ENCODE peak calls at places on chromosomes 2 and 18, in four cellular contexts. F, I, Y and A are unnamed samples.

GRCh38 chr2:183927367-183928355 is 670.7 kb upstream of the ZNF804A start:
- DNase-seq in F (no peak), I (no peak), Y (peak; percentile 12), A (no peak)

GRCh38 chr2:159199751-159200465 is 86.6 kb downstream of the WDSUB1 start:
- DNase-seq in F (no peak), I (no peak), Y (peak; percentile 39), A (no peak)

GRCh38 chr2:3162442-3163077 is 215.1 kb downstream of the EIPR1 start:
- DNase-seq in F (no peak), I (no peak), Y (no peak), A (no peak)

GRCh38 chr18:12652861-12653401 is 5.0 kb downstream of the SPIRE1 start:
- DNase-seq in F (peak; percentile 87), I (no peak), Y (peak; percentile 46), A (no peak)

GRCh38 chr2:187842978-187843847 is 289.0 kb upstream of the TFPI start:
- DNase-seq in F (peak; percentile 73), I (no peak), Y (peak; percentile 78), A (no peak)

GRCh38 chr2:43154685-43155084 is 71.7 kb downstream of the ZFP36L2 start:
- DNase-seq in F (no peak), I (no peak), Y (no peak), A (no peak)

GRCh38 chr2:202267495-202267894 is 1.9 kb downstream of the NOP58 start:
- DNase-seq in F (no peak), I (no peak), Y (no peak), A (no peak)

GRCh38 chr2:64295326-64296149 is 151.3 kb upstream of the PELI1 start:
- DNase-seq in F (no peak), I (no peak), Y (no peak), A (no peak)

GRCh38 chr2:27014771-27015433 is 17.9 kb upstream of the TMEM214 start:
- DNase-seq in F (no peak), I (no peak), Y (no peak), A (no peak)

GRCh38 chr2:147366281-147366680 is 478.5 kb upstream of the ACVR2A start:
- DNase-seq in F (no peak), I (no peak), Y (no peak), A (no peak)

GRCh38 chr2:239736358-239737143 is 288.6 kb downstream of the NDUFA10 start:
- DNase-seq in F (no peak), I (no peak), Y (no peak), A (no peak)
- TF ChIP-seq CTCF in F (no peak), I (peak; percentile 24), Y (no peak), A (no peak)

DNA sequence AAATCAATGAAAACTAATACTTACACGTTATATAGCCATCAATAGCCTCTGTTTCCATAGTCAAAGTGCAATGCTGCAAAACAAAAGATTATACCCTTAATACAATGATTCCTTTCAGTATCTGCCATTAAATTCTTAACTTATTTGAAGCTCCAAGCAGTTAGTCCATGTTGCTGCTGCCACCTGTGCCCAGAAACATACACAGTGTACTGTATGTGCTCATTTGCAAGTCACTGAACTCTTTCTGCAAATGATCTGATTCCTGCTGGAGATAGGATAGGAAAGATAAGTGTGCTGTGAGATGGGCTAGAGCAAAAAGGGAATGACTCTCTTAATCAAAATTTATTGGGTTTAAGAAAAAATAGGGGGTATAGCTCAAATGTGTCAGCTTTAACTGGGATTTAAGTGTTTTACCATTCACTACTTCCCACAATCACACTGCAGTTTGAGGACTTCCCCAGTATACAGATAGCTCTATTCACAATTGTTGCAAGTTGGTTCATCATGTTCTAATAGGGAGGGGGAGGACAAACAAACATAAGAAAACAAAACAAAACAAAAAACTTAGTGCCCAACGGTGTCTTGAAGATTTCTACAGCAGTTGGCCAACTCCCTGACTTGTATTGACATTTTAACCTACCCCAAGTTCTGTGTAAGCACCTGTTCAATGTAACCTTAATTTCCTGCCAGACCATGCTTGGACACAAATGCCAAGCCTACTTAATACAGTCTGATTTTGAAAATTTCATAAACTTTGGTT is 2.7 kb downstream of the IKZF2 start:
- DNase-seq in F (no peak), I (no peak), Y (no peak), A (no peak)
- TF ChIP-seq CTCF in F (peak; percentile 10), I (no peak), Y (no peak), A (no peak)

GRCh38 chr18:26803643-26804042 is 61.9 kb downstream of the AQP4 start:
- DNase-seq in F (no peak), I (no peak), Y (no peak), A (no peak)
- TF ChIP-seq CTCF in F (no peak), I (no peak), Y (no peak), A (no peak)

DNA sequence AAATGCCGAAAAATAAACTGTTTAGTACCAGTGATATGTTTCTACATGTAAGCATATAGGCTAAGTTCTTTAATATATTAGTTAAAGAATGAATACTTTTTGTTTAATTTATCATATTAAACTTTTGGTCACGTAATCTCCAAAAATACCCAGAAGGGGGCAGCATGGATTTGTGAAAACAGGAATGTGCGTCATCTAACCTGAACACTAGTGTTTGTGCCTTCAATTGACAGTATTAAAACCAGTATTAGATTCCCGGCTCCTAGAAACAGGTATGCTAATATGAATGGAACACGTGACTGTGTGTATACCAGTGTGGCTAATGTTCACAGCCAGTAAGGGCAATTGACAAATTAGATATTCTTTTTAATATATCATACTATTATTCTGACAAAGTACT is 51.8 kb downstream of the WDR7 start:
- DNase-seq in F (peak; percentile 31), I (no peak), Y (peak; percentile 50), A (no peak)
- TF ChIP-seq CTCF in F (peak; percentile 65), I (peak; percentile 64), Y (peak; percentile 59), A (peak; percentile 76)

GRCh38 chr2:54692556-54692955 is 30.9 kb upstream of the EML6 start:
- DNase-seq in F (no peak), I (no peak), Y (no peak), A (no peak)

GRCh38 chr2:54691439-54692135 is 31.9 kb upstream of the EML6 start:
- DNase-seq in F (no peak), I (no peak), Y (no peak), A (no peak)

GRCh38 chr2:54699665-54700064 is 23.8 kb upstream of the EML6 start:
- DNase-seq in F (no peak), I (no peak), Y (no peak), A (no peak)

GRCh38 chr2:54697934-54698333 is 25.5 kb upstream of the EML6 start:
- DNase-seq in F (no peak), I (no peak), Y (no peak), A (no peak)

GRCh38 chr2:54695378-54695777 is 28.1 kb upstream of the EML6 start:
- DNase-seq in F (no peak), I (no peak), Y (no peak), A (no peak)
- TF ChIP-seq CTCF in F (no peak), I (no peak), Y (no peak), A (no peak)

DNA sequence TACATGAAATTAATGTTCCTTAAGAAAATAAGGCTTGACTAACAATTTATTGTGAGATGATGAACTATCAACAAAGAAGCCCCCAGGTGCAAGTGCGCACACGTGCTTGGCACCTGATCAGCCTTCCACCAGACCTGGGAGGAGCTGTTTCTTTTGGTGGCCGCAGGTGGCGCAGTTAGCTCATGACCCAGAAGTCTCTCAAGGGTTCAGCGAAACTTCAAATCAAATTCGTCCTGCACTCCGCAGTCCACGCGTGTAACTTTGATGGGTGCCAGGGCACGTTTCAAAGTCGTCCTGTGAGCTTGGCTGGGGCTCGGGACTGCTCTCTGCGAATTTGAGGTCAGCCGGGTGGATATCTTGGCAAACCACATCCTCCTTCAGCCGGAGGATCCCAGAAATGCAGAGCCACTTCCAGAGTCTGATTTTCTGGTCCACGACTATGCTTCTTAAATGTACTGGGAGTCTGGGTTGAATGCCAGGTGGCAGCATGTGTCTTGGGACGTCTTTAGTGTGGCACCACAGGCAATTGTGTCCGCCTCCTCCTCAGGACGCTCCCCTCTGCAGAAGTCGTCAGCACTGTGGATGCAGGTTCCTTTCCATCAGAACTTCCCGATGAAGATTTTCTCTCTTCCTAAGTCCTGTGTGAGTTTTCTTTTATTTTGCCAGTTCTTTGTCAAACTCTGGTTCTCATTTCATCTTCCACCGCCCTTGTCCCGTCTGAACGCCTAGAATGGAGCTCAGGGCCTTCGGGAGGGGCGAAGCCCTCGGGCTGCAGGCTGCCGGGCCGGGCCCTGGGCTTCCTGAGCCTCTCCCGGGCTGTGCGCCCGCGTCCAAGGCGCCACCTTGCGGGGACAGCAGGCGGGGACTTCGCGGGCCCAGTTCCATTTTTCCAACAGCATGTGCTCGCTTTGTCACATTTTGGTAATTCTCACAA is 61.3 kb upstream of the RAPGEF4 start:
- DNase-seq in F (peak; percentile 38), I (no peak), Y (no peak), A (no peak)
- TF ChIP-seq CTCF in F (peak; percentile 68), I (no peak), Y (peak; percentile 46), A (peak; percentile 82)

DNA sequence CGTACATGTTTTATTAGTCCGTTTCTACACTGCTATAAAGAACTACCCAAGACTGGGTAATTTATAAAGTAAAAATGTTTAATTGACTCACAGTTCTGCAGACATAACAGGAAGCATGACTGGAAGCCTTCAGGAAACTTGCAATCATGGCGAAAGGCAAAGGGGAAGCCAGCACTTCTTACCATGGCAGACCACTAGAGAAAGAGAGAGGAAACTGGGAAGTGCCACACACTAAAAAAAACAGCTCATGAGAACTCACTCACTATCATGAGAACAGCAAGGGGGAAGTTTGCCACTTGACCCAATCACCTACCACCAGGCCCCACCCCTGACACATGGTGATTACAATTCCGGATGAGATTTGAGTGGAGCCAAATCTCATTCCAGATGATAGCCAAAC is 466.2 kb downstream of the IRS1 start:
- DNase-seq in F (no peak), I (no peak), Y (no peak), A (no peak)
- TF ChIP-seq CTCF in F (no peak), I (no peak), Y (no peak), A (no peak)